ENCODE peak calls at places on chromosome 15, in ten cellular contexts. S is AG04450, N is colonic mucosa, Z is astrocyte of the spinal cord, W is MCF 10A, F is lung, X is endothelial cell, T is nephron progenitor cell, H is neural progenitor cell, B is glutamatergic neuron. C is an unnamed sample.

GRCh38 chr15:29090617-29091466 is 178.8 kb downstream of the NSMCE3 start:
- DNase-seq in S (no peak), N (no peak), Z (no peak), W (peak; percentile 21), F (no peak), X (peak; percentile 44), T (peak; percentile 46), H (peak; percentile 59), B (no peak), C (peak; percentile 41)

GRCh38 chr15:38895326-38896282 is 331.0 kb upstream of the RASGRP1 start:
- DNase-seq in S (peak; percentile 46), N (no peak), Z (peak; percentile 75), W (no peak), F (no peak), X (no peak), T (no peak), H (no peak), B (no peak), C (no peak)

GRCh38 chr15:91268510-91268909 is 168.5 kb downstream of the SV2B start:
- DNase-seq in S (no peak), N (no peak), Z (no peak), W (no peak), F (no peak), X (peak; percentile 17), T (no peak), H (peak; percentile 30), B (peak; percentile 38), C (no peak)

GRCh38 chr15:43225201-43225949 is 4.6 kb upstream of the EPB42 start:
- DNase-seq in S (peak; percentile 11), N (peak; percentile 32), Z (peak; percentile 68), W (peak; percentile 77), F (no peak), X (peak; percentile 41), T (peak; percentile 33), H (peak; percentile 79), B (no peak), C (peak; percentile 57)

GRCh38 chr15:65077981-65078352 is 1.4 kb downstream of the KBTBD13 start:
- DNase-seq in S (no peak), N (peak; percentile 87), Z (peak; percentile 47), W (no peak), F (peak; percentile 69), X (peak; percentile 74), T (peak; percentile 64), H (peak; percentile 77), B (peak; percentile 73), C (no peak)

GRCh38 chr15:65344214-65344908 is 33.4 kb downstream of the IGDCC3 start:
- DNase-seq in S (no peak), N (no peak), Z (no peak), W (no peak), F (no peak), X (no peak), T (peak; percentile 50), H (no peak), B (peak; percentile 11), C (no peak)

GRCh38 chr15:31278544-31279220 is 48.0 kb upstream of the KLF13 start:
- DNase-seq in S (no peak), N (peak; percentile 16), Z (no peak), W (no peak), F (peak; percentile 23), X (no peak), T (no peak), H (no peak), B (no peak), C (no peak)

GRCh38 chr15:94844533-94845390 is 613.4 kb downstream of the MCTP2 start:
- DNase-seq in S (no peak), N (peak; percentile 90), Z (peak; percentile 53), W (no peak), F (peak; percentile 70), X (peak; percentile 95), T (peak; percentile 68), H (peak; percentile 76), B (peak; percentile 43), C (peak; percentile 45)

GRCh38 chr15:69499521-69500201 is 47.0 kb downstream of the RPLP1 start:
- DNase-seq in S (no peak), N (no peak), Z (no peak), W (no peak), F (no peak), X (no peak), T (no peak), H (peak; percentile 44), B (no peak), C (no peak)

GRCh38 chr15:69504352-69505040 is 51.9 kb downstream of the RPLP1 start:
- DNase-seq in S (no peak), N (no peak), Z (no peak), W (no peak), F (no peak), X (no peak), T (no peak), H (no peak), B (no peak), C (no peak)

GRCh38 chr15:69501456-69501855 is 48.8 kb downstream of the RPLP1 start:
- DNase-seq in S (no peak), N (no peak), Z (no peak), W (no peak), F (no peak), X (no peak), T (no peak), H (no peak), B (no peak), C (no peak)

GRCh38 chr15:69500339-69500738 is 47.7 kb downstream of the RPLP1 start:
- DNase-seq in S (no peak), N (no peak), Z (no peak), W (no peak), F (no peak), X (no peak), T (no peak), H (no peak), B (no peak), C (no peak)

GRCh38 chr15:69502470-69503045 is 49.9 kb downstream of the RPLP1 start:
- DNase-seq in S (no peak), N (no peak), Z (no peak), W (no peak), F (no peak), X (no peak), T (no peak), H (no peak), B (no peak), C (no peak)
- TF ChIP-seq CTCF in S (peak; percentile 20), N (no peak), Z (peak; percentile 21), W (no peak), F (no peak), X (no peak), T (no peak), H (peak; percentile 36), B (peak; percentile 18), C (no peak)

GRCh38 chr15:89860446-89860845 is 33.3 kb downstream of the AP3S2 start:
- DNase-seq in S (no peak), N (no peak), Z (no peak), W (no peak), F (no peak), X (no peak), T (no peak), H (no peak), B (no peak), C (no peak)

GRCh38 chr15:89864958-89865739 is 28.6 kb downstream of the AP3S2 start:
- DNase-seq in S (no peak), N (no peak), Z (no peak), W (no peak), F (no peak), X (no peak), T (no peak), H (no peak), B (no peak), C (no peak)

GRCh38 chr15:89860851-89861360 is 32.9 kb downstream of the AP3S2 start:
- DNase-seq in S (no peak), N (no peak), Z (no peak), W (no peak), F (no peak), X (no peak), T (no peak), H (no peak), B (no peak), C (no peak)

GRCh38 chr15:89858661-89859458 is 34.9 kb downstream of the AP3S2 start:
- DNase-seq in S (no peak), N (no peak), Z (no peak), W (no peak), F (no peak), X (no peak), T (no peak), H (no peak), B (no peak), C (no peak)

DNA sequence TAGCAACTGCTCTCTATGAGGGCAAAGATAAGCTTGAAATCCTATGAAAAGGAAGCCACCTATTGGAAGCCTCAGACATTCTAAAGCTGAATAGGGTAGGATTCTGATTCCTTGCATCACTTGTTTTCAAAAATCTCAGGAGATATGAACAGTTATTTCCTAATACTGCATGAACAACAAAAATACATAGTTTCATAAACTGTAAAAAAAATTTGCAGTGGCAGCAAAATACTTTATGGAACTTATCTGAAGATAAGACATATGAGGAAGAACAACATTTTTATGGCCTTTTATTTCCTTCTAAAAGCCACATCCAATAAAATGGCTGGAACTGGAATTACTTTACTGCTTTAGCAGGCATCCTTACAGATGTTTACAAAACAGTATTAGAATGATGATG is 29.9 kb downstream of the AP3S2 start:
- DNase-seq in S (no peak), N (no peak), Z (no peak), W (peak; percentile 9), F (no peak), X (no peak), T (no peak), H (no peak), B (no peak), C (no peak)
- TF ChIP-seq CTCF in S (no peak), N (no peak), Z (no peak), W (no peak), F (no peak), X (no peak), T (no peak), H (no peak), B (no peak), C (no peak)

GRCh38 chr15:50137330-50137761 is 18.3 kb upstream of the ATP8B4 start:
- DNase-seq in S (peak; percentile 79), N (no peak), Z (peak; percentile 93), W (peak; percentile 88), F (no peak), X (no peak), T (no peak), H (no peak), B (no peak), C (peak; percentile 88)

GRCh38 chr15:50137893-50138292 is 18.9 kb upstream of the ATP8B4 start:
- DNase-seq in S (no peak), N (no peak), Z (no peak), W (no peak), F (no peak), X (no peak), T (no peak), H (no peak), B (no peak), C (no peak)

GRCh38 chr15:50135123-50135541 is 16.1 kb upstream of the ATP8B4 start:
- DNase-seq in S (no peak), N (no peak), Z (no peak), W (no peak), F (no peak), X (no peak), T (no peak), H (no peak), B (no peak), C (no peak)

GRCh38 chr15:50140097-50140496 is 21.1 kb upstream of the ATP8B4 start:
- DNase-seq in S (no peak), N (no peak), Z (no peak), W (no peak), F (no peak), X (no peak), T (no peak), H (no peak), B (no peak), C (no peak)

DNA sequence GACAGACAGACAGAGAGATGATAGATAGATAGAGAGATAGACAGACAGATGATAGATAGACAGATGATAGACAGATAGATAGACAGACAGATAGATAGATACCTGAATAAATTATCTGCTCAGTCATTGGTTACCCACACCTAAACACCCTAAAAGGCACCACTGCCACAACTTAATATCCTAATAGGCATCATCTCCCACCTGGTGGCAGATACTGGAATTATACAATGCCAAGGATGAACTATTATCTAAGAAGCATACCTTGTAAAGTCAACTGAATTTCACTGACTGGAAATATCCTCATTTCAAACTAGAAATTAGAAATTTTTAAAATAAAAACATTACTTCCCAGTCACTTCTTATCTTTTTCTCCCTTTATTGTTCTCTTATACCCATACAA is 19.4 kb upstream of the ATP8B4 start:
- DNase-seq in S (no peak), N (no peak), Z (no peak), W (no peak), F (no peak), X (no peak), T (no peak), H (no peak), B (no peak), C (no peak)
- TF ChIP-seq CTCF in S (peak; percentile 35), N (no peak), Z (no peak), W (no peak), F (no peak), X (peak; percentile 46), T (no peak), H (peak; percentile 24), B (no peak), C (no peak)

DNA sequence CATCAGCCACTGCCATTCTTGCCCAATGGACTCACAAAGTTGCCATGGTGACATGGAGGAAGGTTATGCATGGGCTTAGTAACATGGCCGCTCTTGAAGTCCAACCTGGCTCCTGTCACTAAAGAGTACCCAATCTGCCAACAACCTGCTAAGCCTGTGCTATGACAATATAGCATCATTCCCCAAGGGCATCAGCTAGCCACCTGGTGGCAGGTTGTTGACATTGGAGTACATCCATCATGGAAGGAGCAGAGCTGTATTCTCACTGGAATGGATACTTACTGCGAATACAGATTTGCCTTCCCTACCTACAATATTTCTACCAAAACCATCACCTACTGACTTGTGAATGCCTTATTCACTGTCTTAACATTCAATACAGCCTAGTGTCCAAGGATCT is 138.9 kb upstream of the RORA start:
- DNase-seq in S (no peak), N (no peak), Z (no peak), W (no peak), F (no peak), X (no peak), T (no peak), H (no peak), B (no peak), C (no peak)
- TF ChIP-seq CTCF in S (peak; percentile 1), N (no peak), Z (no peak), W (no peak), F (no peak), X (no peak), T (peak; percentile 15), H (no peak), B (no peak), C (no peak)

C was measured in RWPE1.